ENCODE peak calls at places on chromosomes 12 and 14, in four cellular contexts. J is heart left ventricle, A is GM20000, C is lower leg skin. R is an unnamed sample.

GRCh38 chr12:59808317-59808910 is 212.6 kb downstream of the SLC16A7 start:
- DNase-seq in J (no peak), A (peak; percentile 50), C (no peak), R (no peak)

GRCh38 chr12:94326727-94327126 is 132.9 kb downstream of the CEP83 start:
- DNase-seq in J (no peak), A (no peak), C (no peak), R (peak; percentile 11)

GRCh38 chr14:90460136-90460535 is 63.3 kb downstream of the CALM1 start:
- DNase-seq in J (no peak), A (no peak), C (no peak), R (peak; percentile 96)

GRCh38 chr12:74963867-74964331 is 245.7 kb downstream of the KCNC2 start:
- DNase-seq in J (no peak), A (no peak), C (no peak), R (no peak)

GRCh38 chr14:72433511-72433910 is 460.4 kb downstream of the DPF3 start:
- DNase-seq in J (no peak), A (no peak), C (no peak), R (no peak)

GRCh38 chr12:74349925-74350324 is 187.7 kb upstream of the ATXN7L3B start:
- DNase-seq in J (no peak), A (no peak), C (no peak), R (no peak)

GRCh38 chr12:117316336-117316735 is 45.1 kb downstream of the NOS1 start:
- DNase-seq in J (no peak), A (no peak), C (no peak), R (no peak)

GRCh38 chr14:74636424-74637183 is 24.6 kb upstream of the LTBP2 start:
- DNase-seq in J (no peak), A (no peak), C (no peak), R (no peak)

GRCh38 chr14:61420326-61420725 is 98.9 kb downstream of the PRKCH start:
- DNase-seq in J (no peak), A (no peak), C (no peak), R (no peak)

GRCh38 chr12:57225680-57226190 is 3.8 kb upstream of the SHMT2 start:
- DNase-seq in J (no peak), A (no peak), C (no peak), R (no peak)

GRCh38 chr14:97833291-97833690 is 1036.1 kb downstream of the VRK1 start:
- DNase-seq in J (no peak), A (no peak), C (no peak), R (peak; percentile 15)

GRCh38 chr14:100653409-100653808 is 66.2 kb upstream of the BEGAIN start:
- DNase-seq in J (no peak), A (peak; percentile 55), C (no peak), R (no peak)

GRCh38 chr12:49632986-49633702 is 9.8 kb downstream of the PRPF40B start:
- DNase-seq in J (no peak), A (no peak), C (no peak), R (no peak)

GRCh38 chr12:49627752-49628360 is 4.5 kb downstream of the PRPF40B start:
- DNase-seq in J (no peak), A (no peak), C (no peak), R (no peak)

GRCh38 chr12:49632401-49632800 is 9.0 kb downstream of the PRPF40B start:
- DNase-seq in J (no peak), A (no peak), C (no peak), R (no peak)

GRCh38 chr12:49633703-49634311 is 10.4 kb downstream of the PRPF40B start:
- DNase-seq in J (no peak), A (no peak), C (no peak), R (no peak)

GRCh38 chr12:49631336-49631907 is 8.1 kb downstream of the PRPF40B start:
- DNase-seq in J (no peak), A (no peak), C (no peak), R (no peak)
- TF ChIP-seq CTCF in J (no peak), A (no peak), C (no peak), R (no peak)

DNA sequence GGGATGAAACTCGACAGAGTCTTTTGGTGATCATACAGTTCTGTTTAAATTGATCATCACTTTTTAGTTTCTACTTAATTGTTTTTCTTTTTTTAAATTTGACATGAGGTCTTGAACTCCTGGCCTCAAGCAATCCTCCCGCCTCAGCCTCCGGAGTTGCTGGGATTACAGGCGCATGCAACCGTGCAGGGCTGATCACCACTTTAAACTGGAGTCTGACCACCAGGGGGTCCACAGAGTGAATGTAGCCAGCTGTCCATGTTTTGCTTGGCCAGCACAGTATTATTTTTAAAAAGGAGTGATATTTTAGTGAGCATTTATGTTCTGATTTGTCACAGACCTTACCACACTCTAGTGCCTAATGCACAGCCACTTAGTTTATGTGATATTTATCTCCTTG is 10.7 kb downstream of the DAAM1 start:
- DNase-seq in J (no peak), A (no peak), C (no peak), R (no peak)
- TF ChIP-seq CTCF in J (no peak), A (no peak), C (no peak), R (peak; percentile 16)

DNA sequence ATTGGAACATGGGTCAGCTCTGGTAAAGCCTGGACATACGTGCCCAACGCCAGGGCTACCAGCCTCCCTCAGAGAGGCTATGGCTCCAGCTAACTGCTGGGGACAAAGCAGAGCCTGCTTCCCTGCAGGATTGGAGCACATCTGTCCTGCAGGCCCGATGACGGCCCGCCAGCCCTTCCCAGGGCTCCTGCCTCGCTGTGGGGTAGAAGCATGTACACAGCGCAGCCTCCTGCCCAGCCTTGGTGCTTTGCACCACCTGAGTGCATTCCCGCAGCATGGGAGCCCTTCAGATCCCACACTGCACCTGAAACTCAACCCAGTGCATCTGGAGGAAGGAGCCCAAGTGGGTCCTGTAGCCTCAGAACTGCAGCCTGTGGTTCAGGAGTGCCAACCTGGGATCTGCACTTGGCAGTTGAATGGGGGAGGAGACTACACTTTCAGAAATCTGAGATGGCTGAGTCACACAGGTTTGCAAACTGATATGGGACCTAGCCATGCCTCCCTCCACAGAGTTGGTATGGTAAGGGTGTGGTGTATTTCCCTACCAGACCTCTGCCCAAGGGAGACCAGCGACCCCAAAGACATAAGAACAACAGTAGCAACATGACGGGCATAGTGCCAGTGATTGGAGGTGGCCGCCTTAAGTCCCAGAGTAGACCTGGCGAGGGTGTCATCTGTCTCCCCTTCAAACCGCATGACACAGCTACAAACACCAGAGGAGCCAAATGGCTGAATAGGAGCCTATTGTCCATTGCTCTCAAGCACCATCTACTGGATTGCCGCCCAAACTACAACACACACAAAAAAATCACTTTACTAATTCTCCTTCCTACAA is 273.9 kb upstream of the MIS18BP1 start:
- DNase-seq in J (no peak), A (peak; percentile 46), C (no peak), R (no peak)
- TF ChIP-seq CTCF in J (peak; percentile 50), A (peak; percentile 26), C (no peak), R (peak; percentile 47)

DNA sequence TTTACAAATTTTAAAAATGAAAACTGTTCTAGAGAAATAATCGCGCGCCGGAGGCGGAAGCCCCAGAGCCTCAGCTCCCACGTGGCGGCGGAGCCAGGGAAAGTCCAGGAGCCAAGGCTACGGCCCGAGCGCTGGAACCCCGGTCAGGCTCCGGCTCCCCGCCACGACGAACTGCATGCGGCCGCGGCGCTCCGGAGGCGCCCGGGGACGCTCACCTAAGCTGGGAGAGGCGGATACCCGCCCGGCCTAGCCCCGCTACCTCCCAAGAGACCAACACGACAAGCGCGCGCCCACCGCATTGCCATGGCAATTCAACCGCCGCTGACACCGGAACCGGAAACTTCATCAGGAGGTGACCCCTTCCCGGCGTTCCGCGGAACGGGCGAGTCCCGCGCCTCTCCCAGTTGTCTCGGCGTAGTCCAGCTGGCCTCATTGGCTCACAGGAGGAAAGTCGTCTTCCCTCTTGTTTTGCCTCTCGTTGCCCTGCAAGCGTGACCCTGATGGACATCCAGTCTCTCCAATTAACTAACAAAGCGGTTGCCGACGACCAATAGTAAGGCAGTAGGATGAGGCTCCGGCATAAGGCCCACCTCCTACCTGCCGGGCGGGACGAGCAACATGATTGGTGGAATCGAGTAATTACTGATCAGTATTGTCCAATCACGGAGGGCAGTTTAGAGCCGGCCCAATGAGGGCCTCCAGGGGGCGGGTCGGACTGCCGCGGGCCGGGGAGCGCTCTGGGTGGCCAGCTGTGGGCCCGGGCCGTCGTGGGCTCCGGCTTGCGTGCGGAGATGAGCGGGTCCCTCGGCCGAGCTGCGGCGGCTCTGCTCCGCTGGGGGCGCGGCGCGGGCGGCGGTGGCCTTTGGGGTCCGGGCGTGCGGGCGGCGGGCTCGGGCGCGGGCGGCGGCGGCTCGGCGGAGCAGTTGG is at the start of gene GLRX5:
- DNase-seq in J (peak; percentile 99), A (peak; percentile 100), C (peak; percentile 100), R (peak; percentile 100)
- TF ChIP-seq CTCF in J (no peak), A (no peak), C (no peak), R (no peak)

GRCh38 chr12:125549836-125550235 is 484.6 kb downstream of the AACS start:
- DNase-seq in J (no peak), A (no peak), C (no peak), R (no peak)
- TF ChIP-seq CTCF in J (no peak), A (peak; percentile 59), C (no peak), R (peak; percentile 44)

DNA sequence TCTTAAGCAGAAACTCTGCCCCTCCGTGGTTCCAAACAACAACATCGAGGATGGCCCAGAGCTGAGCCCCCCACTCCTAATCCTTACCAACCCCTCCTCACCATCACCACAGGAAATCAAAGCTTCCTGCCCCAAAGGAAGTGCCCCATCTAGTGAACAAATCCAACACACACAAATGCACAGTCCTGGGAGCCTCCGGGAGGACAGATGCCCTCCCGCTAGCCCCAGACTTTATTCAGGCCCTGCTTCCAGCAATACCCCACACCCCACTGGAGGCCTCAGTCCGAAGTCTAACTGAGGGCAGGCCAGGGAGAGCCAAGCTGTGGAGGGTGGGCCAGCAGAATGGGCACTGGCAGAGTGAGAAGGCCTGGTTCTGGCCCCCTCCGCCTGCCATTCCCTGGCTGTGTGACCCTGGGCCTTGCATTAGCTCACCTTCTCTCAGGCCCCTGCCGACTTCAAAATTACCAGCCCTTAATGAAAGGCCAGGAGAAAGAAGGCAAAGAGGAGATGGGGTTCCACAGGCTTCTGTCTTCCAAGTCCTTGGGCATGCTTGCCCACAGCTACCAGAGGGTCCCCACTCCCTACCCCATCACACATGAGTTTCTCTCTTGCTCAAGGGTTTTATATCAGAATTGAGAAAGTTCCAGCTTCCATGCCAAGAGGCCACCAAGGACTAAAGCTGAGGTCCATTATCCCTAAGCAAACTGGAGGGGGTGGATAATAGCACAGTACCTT is 2.3 kb downstream of the HDAC7 start:
- DNase-seq in J (no peak), A (no peak), C (no peak), R (no peak)
- TF ChIP-seq CTCF in J (peak; percentile 23), A (no peak), C (no peak), R (peak; percentile 40)

DNA sequence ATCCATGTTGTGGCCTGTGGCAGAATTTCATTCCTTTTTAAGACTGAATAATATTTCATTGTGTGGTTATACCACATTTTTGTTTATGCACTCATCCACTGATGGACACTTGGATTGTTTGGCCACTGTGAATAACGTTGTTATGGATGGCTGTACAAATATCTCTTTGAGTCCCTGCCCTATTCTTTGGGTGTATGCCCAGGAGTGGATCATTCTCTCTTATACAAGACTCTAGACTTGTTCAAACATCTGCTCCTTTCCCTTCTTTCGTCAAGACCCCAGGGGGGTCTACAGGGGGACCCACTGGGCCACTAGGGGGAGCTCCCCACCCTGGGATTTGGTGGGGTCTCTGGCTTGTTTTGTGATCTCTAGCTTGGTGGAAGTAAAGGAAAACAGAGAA is 77.4 kb downstream of the FBXL14 start:
- DNase-seq in J (no peak), A (no peak), C (no peak), R (no peak)
- TF ChIP-seq CTCF in J (no peak), A (peak; percentile 69), C (no peak), R (peak; percentile 66)

GRCh38 chr12:53465679-53466078 is 13.8 kb downstream of the PCBP2 start:
- DNase-seq in J (no peak), A (no peak), C (no peak), R (no peak)
- TF ChIP-seq CTCF in J (no peak), A (no peak), C (no peak), R (no peak)

R was measured in retinal pigment epithelial cell.